ENCODE peak calls at places on chromosomes 5 and 9, in five cellular contexts. X is kidney tubule cell, Q is NT2/D1, F is ACHN, M is SK-N-DZ. Y is an unnamed sample.

GRCh38 chr9:99486684-99487083 is 264.6 kb downstream of the SEC61B start:
- DNase-seq in M (no peak), F (no peak), X (no peak), Q (no peak), Y (no peak)

GRCh38 chr5:80374188-80374587 is 33.7 kb upstream of the ZFYVE16 start:
- DNase-seq in X (no peak), F (no peak), Q (no peak), M (no peak), Y (no peak)

GRCh38 chr9:110526426-110526825 is 53.1 kb downstream of the SVEP1 start:
- DNase-seq in M (no peak), F (no peak), Q (no peak), X (no peak), Y (no peak)

GRCh38 chr5:114243281-114243982 is 118.4 kb upstream of the KCNN2 start:
- DNase-seq in F (no peak), M (no peak), Q (no peak), X (no peak), Y (no peak)

GRCh38 chr9:77495834-77496671 is 152.1 kb downstream of the GNA14 start:
- DNase-seq in M (no peak), F (no peak), X (no peak), Q (no peak), Y (no peak)

GRCh38 chr5:143499480-143500114 is 96.1 kb upstream of the NR3C1 start:
- DNase-seq in F (no peak), X (peak), M (no peak), Q (no peak), Y (peak)

GRCh38 chr5:163696270-163696887 is 191.0 kb downstream of the MAT2B start:
- DNase-seq in Q (peak), F (peak), M (peak), X (peak), Y (peak)

GRCh38 chr5:138884554-138884953 is 9.4 kb upstream of the LRRTM2 start:
- DNase-seq in X (no peak), F (no peak), M (no peak), Q (no peak), Y (no peak)

GRCh38 chr9:87375397-87376073 is 122.1 kb upstream of the DAPK1 start:
- DNase-seq in Q (no peak), F (no peak), M (no peak), X (peak), Y (no peak)

GRCh38 chr5:176534640-176535039 is 2.6 kb downstream of the RNF44 start:
- DNase-seq in X (peak), Q (no peak), F (no peak), M (no peak), Y (no peak)

GRCh38 chr9:133888779-133889491 is 103.2 kb downstream of the VAV2 start:
- DNase-seq in Q (no peak), F (no peak), X (no peak), M (peak), Y (no peak)

GRCh38 chr5:54985301-54986268 is at the start of gene ESM1:
- DNase-seq in M (no peak), F (no peak), Q (no peak), X (peak), Y (no peak)

GRCh38 chr5:130795037-130795436 is 370.0 kb downstream of the HINT1 start:
- DNase-seq in F (no peak), Q (no peak), M (no peak), X (no peak), Y (no peak)

GRCh38 chr9:70814597-70814996 is 306.8 kb downstream of the TRPM3 start:
- DNase-seq in Q (peak), F (no peak), M (no peak), X (no peak), Y (no peak)

GRCh38 chr5:1347571-1347970 is 2.7 kb upstream of the CLPTM1L start:
- DNase-seq in F (no peak), M (no peak), X (no peak), Q (no peak), Y (no peak)

GRCh38 chr5:1008451-1009358 is at the start of gene NKD2:
- DNase-seq in F (peak), M (no peak), X (peak), Q (no peak), Y (no peak)

GRCh38 chr9:127122176-127123151 is at the start of gene ANGPTL2:
- DNase-seq in Q (peak), X (peak), M (peak), F (peak), Y (no peak)

GRCh38 chr9:36317766-36318165 is 59.5 kb upstream of the GNE start:
- DNase-seq in F (no peak), X (peak), M (no peak), Q (no peak), Y (no peak)

GRCh38 chr5:180026320-180026719 is 45.2 kb downstream of the RNF130 start:
- DNase-seq in M (no peak), Q (no peak), X (peak), F (peak), Y (no peak)

GRCh38 chr5:146606838-146607237 is 90.8 kb upstream of the GPR151 start:
- DNase-seq in Q (no peak), M (no peak), X (no peak), F (no peak), Y (no peak)

GRCh38 chr9:98479449-98479848 is 224.0 kb upstream of the TBC1D2 start:
- DNase-seq in Q (no peak), X (no peak), F (no peak), M (no peak), Y (no peak)

GRCh38 chr5:89292461-89292860 is 409.5 kb upstream of the MEF2C start:
- DNase-seq in M (no peak), Q (no peak), X (no peak), F (no peak), Y (no peak)

GRCh38 chr5:143002459-143003327 is 232.5 kb downstream of the ARHGAP26 start:
- DNase-seq in M (peak), F (peak), X (peak), Q (no peak), Y (peak)

GRCh38 chr9:90326219-90326618 is 316.4 kb downstream of the DIRAS2 start:
- DNase-seq in M (no peak), F (no peak), X (no peak), Q (no peak), Y (no peak)

GRCh38 chr5:76787237-76787636 is 31.6 kb upstream of the F2RL1 start:
- DNase-seq in F (no peak), M (no peak), Q (no peak), X (peak), Y (peak)

GRCh38 chr5:27578280-27578679 is 539.9 kb upstream of the CDH9 start:
- DNase-seq in F (no peak), Q (no peak), X (no peak), M (no peak), Y (no peak)

GRCh38 chr9:135128035-135128670 is 40.7 kb downstream of the OLFM1 start:
- DNase-seq in F (no peak), X (no peak), Q (no peak), M (peak), Y (no peak)

Y was measured in Jurkat, Clone E6-1.